ENCODE peak calls at places on chromosomes 5 and 9, in four cellular contexts. I is H9, R is DND-41, F is psoas muscle. Q is an unnamed sample.

GRCh38 chr5:66363097-66363496 is 219.0 kb downstream of the SREK1 start:
- DNase-seq in I (no peak), R (no peak), F (no peak), Q (no peak)

GRCh38 chr9:86909388-86909787 is 37.9 kb downstream of the GAS1 start:
- DNase-seq in I (no peak), R (no peak), F (no peak), Q (no peak)

GRCh38 chr5:54457094-54457531 is 1.6 kb downstream of the HSPB3 start:
- DNase-seq in I (no peak), R (no peak), F (peak; percentile 63), Q (no peak)

GRCh38 chr5:156481741-156482140 is 154.8 kb downstream of the SGCD start:
- DNase-seq in I (no peak), R (no peak), F (no peak), Q (no peak)

GRCh38 chr9:98687911-98688310 is 20.8 kb downstream of the GABBR2 start:
- DNase-seq in I (no peak), R (no peak), F (no peak), Q (no peak)

GRCh38 chr9:136640176-136641086 is 22.3 kb upstream of the EGFL7 start:
- DNase-seq in I (no peak), R (no peak), F (no peak), Q (no peak)

GRCh38 chr9:9142001-9142400 is 1342.4 kb upstream of the DMAC1 start:
- DNase-seq in I (peak; percentile 30), R (no peak), F (no peak), Q (no peak)

GRCh38 chr9:127122176-127123151 is at the start of gene ANGPTL2:
- DNase-seq in I (peak; percentile 97), R (no peak), F (peak; percentile 96), Q (no peak)

GRCh38 chr5:157198277-157199058 is 17.8 kb downstream of the ITK start:
- DNase-seq in I (no peak), R (no peak), F (no peak), Q (peak; percentile 42)

GRCh38 chr5:60470881-60471280 is 229.1 kb downstream of the DEPDC1B start:
- DNase-seq in I (no peak), R (no peak), F (no peak), Q (no peak)

GRCh38 chr9:5784526-5785315 is 48.2 kb downstream of the ERMP1 start:
- DNase-seq in I (no peak), R (no peak), F (no peak), Q (no peak)

GRCh38 chr9:114396558-114397218 is 8.9 kb upstream of the AKNA start:
- DNase-seq in I (no peak), R (no peak), F (no peak), Q (no peak)

GRCh38 chr5:110086658-110087388 is 397.1 kb downstream of the MAN2A1 start:
- DNase-seq in I (no peak), R (peak; percentile 36), F (peak; percentile 75), Q (no peak)

GRCh38 chr5:17132444-17133083 is 84.9 kb upstream of the BASP1 start:
- DNase-seq in I (no peak), R (no peak), F (no peak), Q (no peak)

GRCh38 chr9:38287420-38287985 is 105.0 kb upstream of the ALDH1B1 start:
- DNase-seq in I (no peak), R (no peak), F (no peak), Q (no peak)

GRCh38 chr9:112570731-112571167 is 84.1 kb downstream of the KIAA1958 start:
- DNase-seq in I (no peak), R (no peak), F (no peak), Q (no peak)

GRCh38 chr5:157592594-157592993 is 17.0 kb upstream of the ADAM19 start:
- DNase-seq in I (no peak), R (no peak), F (no peak), Q (no peak)

GRCh38 chr9:118529210-118529609 is 825.0 kb downstream of the TLR4 start:
- DNase-seq in I (no peak), R (no peak), F (no peak), Q (no peak)

GRCh38 chr5:40483316-40483715 is 196.4 kb upstream of the PTGER4 start:
- DNase-seq in I (no peak), R (no peak), F (no peak), Q (no peak)

GRCh38 chr9:127679506-127679905 is 27.3 kb upstream of the CFAP157 start:
- DNase-seq in I (no peak), R (no peak), F (no peak), Q (no peak)

GRCh38 chr9:122221223-122221811 is 7.4 kb downstream of the LHX6 start:
- DNase-seq in I (peak; percentile 64), R (no peak), F (no peak), Q (no peak)

GRCh38 chr5:133489632-133490031 is 122.7 kb downstream of the FSTL4 start:
- DNase-seq in I (no peak), R (no peak), F (no peak), Q (no peak)

GRCh38 chr9:87437966-87438365 is 59.7 kb upstream of the DAPK1 start:
- DNase-seq in I (no peak), R (no peak), F (no peak), Q (no peak)

GRCh38 chr5:10145922-10146321 is 103.8 kb downstream of the ATPSCKMT start:
- DNase-seq in I (no peak), R (no peak), F (no peak), Q (no peak)

GRCh38 chr5:14190194-14191164 is 47.3 kb downstream of the TRIO start:
- DNase-seq in I (no peak), R (no peak), F (peak; percentile 66), Q (no peak)

GRCh38 chr9:88477300-88477751 is 57.7 kb upstream of the NXNL2 start:
- DNase-seq in I (no peak), R (no peak), F (no peak), Q (no peak)

GRCh38 chr5:177469061-177469628 is 4.3 kb downstream of the DBN1 start:
- DNase-seq in I (peak; percentile 81), R (no peak), F (peak; percentile 75), Q (no peak)

GRCh38 chr5:168313596-168314204 is 22.3 kb downstream of the WWC1 start:
- DNase-seq in I (no peak), R (no peak), F (no peak), Q (no peak)
- H3K4me1 ChIP-seq in I (no peaks in the 10 kb centered on the region), R (no peaks in the 10 kb centered on the region), F (no peaks in the 10 kb centered on the region), Q (no peaks in the 10 kb centered on the region)

DNA sequence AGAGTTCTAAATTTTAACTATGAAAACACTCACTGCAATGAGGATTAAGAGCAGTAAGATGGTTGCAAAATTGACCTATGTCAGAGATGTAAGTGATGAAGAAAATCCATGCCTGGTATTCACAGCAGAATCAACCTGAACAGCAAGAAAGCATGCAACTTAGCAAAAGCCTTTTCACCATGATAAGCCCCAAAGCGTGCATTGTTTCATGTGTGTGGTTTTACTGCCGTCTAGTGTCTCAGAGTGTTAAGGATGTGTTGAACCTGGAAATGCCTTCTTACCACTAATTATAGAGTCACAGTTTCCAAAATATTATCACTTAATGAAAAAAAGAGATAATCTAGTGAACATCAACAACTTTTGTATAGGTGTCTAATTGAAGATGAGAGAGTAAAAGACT is 415.2 kb upstream of the TRPC7 start:
- DNase-seq in I (no peak), R (no peak), F (no peak), Q (no peak)
- TF ChIP-seq CTCF in I (peak; percentile 28), R (no peak), F (no peak), Q (no peak)

GRCh38 chr5:142683116-142683515 is 2.8 kb downstream of the FGF1 start:
- DNase-seq in I (no peak), R (no peak), F (no peak), Q (no peak)

GRCh38 chr5:142686210-142686734 is 382 bp upstream of the FGF1 start:
- DNase-seq in I (no peak), R (no peak), F (no peak), Q (no peak)

GRCh38 chr5:142685418-142686209 is at the start of gene FGF1:
- DNase-seq in I (no peak), R (no peak), F (no peak), Q (no peak)

GRCh38 chr5:142683885-142684505 is 1.9 kb downstream of the FGF1 start:
- DNase-seq in I (no peak), R (no peak), F (no peak), Q (no peak)

DNA sequence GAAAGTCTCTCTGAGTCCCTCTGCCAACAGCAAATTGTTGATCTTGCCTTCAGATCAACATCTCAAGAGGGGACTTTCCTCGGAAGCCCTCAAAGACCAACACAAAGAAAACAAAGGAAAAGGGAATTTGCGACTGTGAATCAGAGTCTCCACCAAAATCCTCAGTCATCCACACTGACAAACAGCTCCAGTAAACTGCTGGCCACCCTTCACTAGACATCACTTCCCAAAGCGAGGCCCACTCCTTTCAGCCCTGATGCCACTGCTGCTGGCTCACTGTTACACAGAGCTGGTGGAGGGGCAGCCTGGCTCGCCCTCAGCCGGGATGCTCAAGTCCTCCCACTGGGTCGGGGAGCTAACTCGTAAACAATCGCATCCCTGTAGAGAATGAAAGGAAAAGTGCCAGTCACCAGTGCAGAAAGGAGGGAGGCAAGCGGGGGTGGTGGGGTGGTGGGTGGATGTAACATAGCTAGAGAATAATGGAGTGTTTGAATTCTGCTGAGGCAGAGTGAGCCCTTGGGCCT is 1.3 kb downstream of the FGF1 start:
- DNase-seq in I (peak; percentile 51), R (no peak), F (no peak), Q (no peak)
- H3K27ac ChIP-seq in I (peak overlapping the region; percentile 31), R (no peak overlapping the region), F (peak overlapping the region; percentile 5), Q (no peak overlapping the region)

GRCh38 chr9:133892193-133892920 is 99.8 kb downstream of the VAV2 start:
- DNase-seq in I (no peak), R (no peak), F (no peak), Q (no peak)
- H3K4me1 ChIP-seq in I (no peaks in the 10 kb centered on the region), R (no peaks in the 10 kb centered on the region), F (no peaks in the 10 kb centered on the region), Q (no peaks in the 10 kb centered on the region)

Q was measured in CD8-positive, alpha-beta T cell.